ENCODE peak calls at places on chromosomes 2 and 18, in seven cellular contexts. J is pulmonary artery endothelial cell, P is hippocampal formation, B is right lobe of liver, G is RCC 7860, Q is breast epithelium, W is NCI-H1092 treated with DMSO at 0.1 percent for 48 hours. X is an unnamed sample.

GRCh38 chr2:29398384-29399237 is 283.4 kb downstream of the CLIP4 start:
- DNase-seq in J (no peak), P (no peak), B (no peak), G (no peak), Q (no peak), W (no peak), X (no peak)

GRCh38 chr18:75029456-75029855 is 179.5 kb downstream of the PTGR3 start:
- DNase-seq in J (no peak), P (no peak), B (no peak), G (no peak), Q (no peak), W (no peak), X (no peak)

GRCh38 chr2:239359194-239359912 is 41.5 kb downstream of the HDAC4 start:
- DNase-seq in J (no peak), P (no peak), B (no peak), G (no peak), Q (no peak), W (no peak), X (peak)

GRCh38 chr18:53682796-53683195 is 541.7 kb downstream of the MBD2 start:
- DNase-seq in J (no peak), P (no peak), B (no peak), G (no peak), Q (no peak), W (no peak), X (no peak)

GRCh38 chr18:52343138-52343537 is 3.1 kb downstream of the DCC start:
- DNase-seq in J (no peak), P (peak), B (no peak), G (no peak), Q (no peak), W (peak), X (no peak)

GRCh38 chr2:102492006-102492405 is 19.0 kb downstream of the SLC9A4 start:
- DNase-seq in J (no peak), P (no peak), B (no peak), G (no peak), Q (no peak), W (no peak), X (no peak)

GRCh38 chr18:21439453-21439852 is 161.1 kb downstream of the ESCO1 start:
- DNase-seq in J (no peak), P (no peak), B (no peak), G (peak), Q (no peak), W (no peak), X (no peak)

GRCh38 chr2:16201876-16202642 is 261.7 kb downstream of the MYCN start:
- DNase-seq in J (no peak), P (no peak), B (no peak), G (no peak), Q (no peak), W (no peak), X (no peak)

GRCh38 chr2:127859712-127860085 is 1.7 kb upstream of the POLR2D start:
- DNase-seq in J (no peak), P (no peak), B (no peak), G (no peak), Q (peak), W (no peak), X (peak)

GRCh38 chr2:191166111-191166755 is 15.4 kb upstream of the STAT4 start:
- DNase-seq in J (peak), P (peak), B (no peak), G (no peak), Q (no peak), W (no peak), X (no peak)

GRCh38 chr2:171564463-171564862 is 42.2 kb downstream of the CYBRD1 start:
- DNase-seq in J (peak), P (no peak), B (no peak), G (no peak), Q (no peak), W (no peak), X (no peak)

GRCh38 chr2:174326880-174327558 is 7.7 kb upstream of the SP9 start:
- DNase-seq in J (no peak), P (no peak), B (no peak), G (no peak), Q (no peak), W (no peak), X (no peak)

GRCh38 chr2:29066271-29066860 is 8.0 kb downstream of the PCARE start:
- DNase-seq in J (no peak), P (no peak), B (no peak), G (no peak), Q (peak), W (no peak), X (no peak)

GRCh38 chr2:2662847-2663356 is 331.8 kb upstream of the MYT1L start:
- DNase-seq in J (no peak), P (no peak), B (no peak), G (no peak), Q (peak), W (peak), X (no peak)

GRCh38 chr2:108444941-108445840 is 3.8 kb upstream of the GCC2 start:
- DNase-seq in J (no peak), P (no peak), B (no peak), G (no peak), Q (no peak), W (no peak), X (no peak)

GRCh38 chr2:136448435-136448834 is 316.9 kb upstream of the THSD7B start:
- DNase-seq in J (no peak), P (no peak), B (no peak), G (peak), Q (no peak), W (peak), X (no peak)

GRCh38 chr2:85237849-85238570 is 89.8 kb downstream of the TGOLN2 start:
- DNase-seq in J (no peak), P (no peak), B (no peak), G (no peak), Q (no peak), W (peak), X (no peak)

GRCh38 chr2:102018823-102019445 is 27.2 kb downstream of the IL1R2 start:
- DNase-seq in J (no peak), P (no peak), B (no peak), G (no peak), Q (no peak), W (no peak), X (no peak)

GRCh38 chr2:165268751-165269150 is 29.5 kb downstream of the SCN2A start:
- DNase-seq in J (no peak), P (no peak), B (no peak), G (no peak), Q (no peak), W (no peak), X (no peak)

GRCh38 chr2:140555701-140556100 is 1575.1 kb downstream of the LRP1B start:
- DNase-seq in J (no peak), P (no peak), B (no peak), G (no peak), Q (no peak), W (no peak), X (no peak)

GRCh38 chr2:85259101-85259590 is 68.6 kb downstream of the TGOLN2 start:
- DNase-seq in J (no peak), P (no peak), B (no peak), G (no peak), Q (no peak), W (no peak), X (no peak)

GRCh38 chr18:58484989-58485962 is 143.6 kb downstream of the ALPK2 start:
- DNase-seq in J (no peak), P (no peak), B (no peak), G (no peak), Q (no peak), W (no peak), X (no peak)

GRCh38 chr2:170235860-170236638 is 58.1 kb downstream of the MYO3B start:
- DNase-seq in J (peak), P (peak), B (no peak), G (no peak), Q (no peak), W (peak), X (no peak)

GRCh38 chr2:150630587-150631235 is 143.2 kb upstream of the RND3 start:
- DNase-seq in J (no peak), P (peak), B (no peak), G (peak), Q (no peak), W (no peak), X (no peak)

GRCh38 chr2:163698857-163699256 is 37.0 kb downstream of the FIGN start:
- DNase-seq in J (no peak), P (no peak), B (no peak), G (no peak), Q (no peak), W (no peak), X (no peak)

GRCh38 chr2:30398488-30398887 is 48.6 kb upstream of the LCLAT1 start:
- DNase-seq in J (no peak), P (no peak), B (no peak), G (no peak), Q (no peak), W (no peak), X (no peak)

GRCh38 chr2:112972423-112973086 is 5.3 kb upstream of the IL36G start:
- DNase-seq in J (no peak), P (no peak), B (no peak), G (no peak), Q (no peak), W (no peak), X (no peak)

GRCh38 chr2:10762651-10763460 is 41.4 kb downstream of the ATP6V1C2 start:
- DNase-seq in J (no peak), P (no peak), B (no peak), G (no peak), Q (no peak), W (no peak), X (no peak)

GRCh38 chr2:61247204-61247812 is 85.3 kb downstream of the C2orf74 start:
- DNase-seq in J (no peak), P (no peak), B (no peak), G (no peak), Q (no peak), W (no peak), X (no peak)

GRCh38 chr2:169324581-169325260 is 37.6 kb downstream of the LRP2 start:
- DNase-seq in J (no peak), P (no peak), B (no peak), G (no peak), Q (no peak), W (no peak), X (no peak)

GRCh38 chr2:230582851-230583283 is 129.8 kb upstream of the CAB39 start:
- DNase-seq in J (no peak), P (no peak), B (no peak), G (peak), Q (no peak), W (no peak), X (no peak)

GRCh38 chr18:12861637-12862036 is 22.4 kb downstream of the PTPN2 start:
- DNase-seq in J (no peak), P (no peak), B (no peak), G (no peak), Q (no peak), W (no peak), X (no peak)